ENCODE peak calls at places on chromosomes 5 and 9, in seven cellular contexts. G is adipocyte, Q is lung microvascular endothelial cell, Y is neural crest cell, E is GM03348, J is lower lobe of right lung, S is psoas muscle. I is an unnamed sample.

GRCh38 chr5:6197427-6197826 is 180.9 kb downstream of the MED10 start:
- DNase-seq in Q (no peak), Y (no peak), S (no peak), E (no peak), G (no peak), J (no peak), I (no peak)

GRCh38 chr9:90449213-90449925 is 193.3 kb downstream of the DIRAS2 start:
- DNase-seq in E (no peak), J (no peak), G (no peak), Q (no peak), Y (no peak), S (no peak), I (no peak)

GRCh38 chr5:89397096-89397495 is 514.1 kb upstream of the MEF2C start:
- DNase-seq in Q (peak; percentile 1), S (no peak), J (no peak), Y (no peak), G (peak; percentile 34), E (no peak), I (no peak)

GRCh38 chr9:89007568-89007967 is 16.3 kb downstream of the S1PR3 start:
- DNase-seq in E (no peak), Y (no peak), G (no peak), S (no peak), J (no peak), Q (no peak), I (no peak)

GRCh38 chr9:106284300-106284699 is 578.7 kb upstream of the ZNF462 start:
- DNase-seq in E (no peak), S (no peak), Y (peak; percentile 19), Q (no peak), J (no peak), G (no peak), I (peak; percentile 56)

GRCh38 chr5:173152547-173152946 is 8.2 kb downstream of the BNIP1 start:
- DNase-seq in G (no peak), Q (no peak), J (no peak), S (no peak), Y (no peak), E (no peak), I (no peak)

GRCh38 chr9:112751059-112751795 is 667 bp downstream of the SNX30 start:
- DNase-seq in S (peak; percentile 60), E (peak; percentile 76), Q (peak; percentile 51), G (peak; percentile 78), J (peak; percentile 69), Y (peak; percentile 54), I (peak; percentile 79)

GRCh38 chr5:95841914-95842812 is 19.6 kb upstream of the GLRX start:
- DNase-seq in Y (no peak), Q (peak; percentile 74), S (no peak), E (peak; percentile 77), G (peak; percentile 54), J (no peak), I (no peak)

GRCh38 chr5:135977375-135977928 is 22.7 kb upstream of the LECT2 start:
- DNase-seq in J (peak; percentile 87), Q (peak; percentile 85), E (no peak), Y (peak; percentile 77), G (no peak), S (peak; percentile 84), I (peak; percentile 79)

GRCh38 chr9:83403864-83404263 is 134.3 kb downstream of the FRMD3 start:
- DNase-seq in E (no peak), G (peak; percentile 34), Q (peak; percentile 29), S (no peak), J (no peak), Y (no peak), I (no peak)